ENCODE peak calls at places on chromosome 2, in four cellular contexts. A is right lobe of liver, M is GM23248, S is transverse colon. N is an unnamed sample.

GRCh38 chr2:239436076-239436475 is 35.3 kb upstream of the HDAC4 start:
- DNase-seq in A (no peak), M (no peak), S (no peak), N (no peak)

GRCh38 chr2:165952085-165952484 is 1.5 kb downstream of the TTC21B start:
- DNase-seq in A (no peak), M (no peak), S (no peak), N (no peak)

GRCh38 chr2:74009577-74009976 is 24.9 kb downstream of the TET3 start:
- DNase-seq in S (no peak), A (no peak), M (no peak), N (no peak)

GRCh38 chr2:215361876-215362561 is 50.2 kb downstream of the ATIC start:
- DNase-seq in A (no peak), M (peak; percentile 40), S (no peak), N (no peak)

GRCh38 chr2:152189622-152190495 is 14.3 kb upstream of the STAM2 start:
- DNase-seq in A (no peak), S (peak; percentile 35), M (peak; percentile 83), N (no peak)

GRCh38 chr2:15092691-15093090 is 460.2 kb downstream of the LRATD1 start:
- DNase-seq in M (peak; percentile 31), A (no peak), S (no peak), N (no peak)

GRCh38 chr2:149715005-149715592 is 127.5 kb upstream of the MMADHC start:
- DNase-seq in M (peak; percentile 68), S (no peak), A (no peak), N (no peak)

GRCh38 chr2:163191372-163191771 is 352.8 kb upstream of the KCNH7 start:
- DNase-seq in M (peak; percentile 71), A (peak; percentile 13), S (no peak), N (no peak)

GRCh38 chr2:43397821-43398220 is 171.4 kb upstream of the ZFP36L2 start:
- DNase-seq in S (no peak), M (no peak), A (no peak), N (no peak)

GRCh38 chr2:24189551-24189950 is 14.7 kb downstream of the FAM228A start:
- DNase-seq in S (no peak), M (no peak), A (no peak), N (no peak)

GRCh38 chr2:60888853-60889252 is 7.5 kb downstream of the REL start:
- DNase-seq in A (no peak), M (no peak), S (no peak), N (no peak)
- H3K4me1 ChIP-seq in A (no peaks in the 10 kb centered on the region), M (peaks cover 22% of the 10 kb centered on the region), S (peaks cover 30% of the 10 kb centered on the region), N (peaks cover 50% of the 10 kb centered on the region)

GRCh38 chr2:64643838-64644219 is 9.9 kb downstream of the SERTAD2 start:
- DNase-seq in M (peak; percentile 39), S (no peak), A (no peak), N (no peak)
- H3K4me3 ChIP-seq in M (peak overlapping the region; percentile 71), S (no peak overlapping the region), A (no peak overlapping the region), N (peak overlapping the region; percentile 39)

DNA sequence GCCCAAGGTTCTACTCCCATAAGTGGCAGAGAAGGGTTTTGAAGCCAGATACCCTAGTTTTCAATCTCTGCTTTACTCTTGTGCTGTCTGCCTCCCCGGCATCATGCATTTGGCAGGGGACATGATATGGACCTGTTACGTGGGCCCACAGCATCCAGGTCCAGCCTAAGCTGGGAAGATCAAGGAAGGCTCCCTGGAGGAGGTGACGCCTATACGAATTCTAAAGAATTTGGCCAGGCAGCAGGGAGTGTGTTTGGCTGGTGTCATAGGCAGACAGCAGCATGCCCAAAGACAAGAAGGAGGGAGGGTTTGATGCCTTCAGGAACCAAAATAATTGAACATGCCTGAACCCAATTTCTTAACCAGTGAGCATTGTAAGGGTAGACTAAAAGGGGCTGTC is 21.2 kb downstream of the NRP2 start:
- DNase-seq in M (no peak), S (no peak), A (no peak), N (no peak)
- H3K4me1 ChIP-seq in M (peaks cover 54% of the 10 kb centered on the region), S (peaks cover 73% of the 10 kb centered on the region), A (no peaks in the 10 kb centered on the region), N (peaks cover 97% of the 10 kb centered on the region)

GRCh38 chr2:85774126-85774978 is 20.6 kb downstream of the ATOH8 start:
- DNase-seq in S (no peak), A (no peak), M (no peak), N (no peak)

GRCh38 chr2:85772841-85773491 is 19.2 kb downstream of the ATOH8 start:
- DNase-seq in A (no peak), M (peak; percentile 53), S (no peak), N (no peak)

GRCh38 chr2:85775406-85776381 is 21.9 kb downstream of the ATOH8 start:
- DNase-seq in A (no peak), M (no peak), S (no peak), N (no peak)

GRCh38 chr2:85772019-85772745 is 18.4 kb downstream of the ATOH8 start:
- DNase-seq in S (peak; percentile 91), M (peak; percentile 99), A (peak; percentile 96), N (peak; percentile 98)

DNA sequence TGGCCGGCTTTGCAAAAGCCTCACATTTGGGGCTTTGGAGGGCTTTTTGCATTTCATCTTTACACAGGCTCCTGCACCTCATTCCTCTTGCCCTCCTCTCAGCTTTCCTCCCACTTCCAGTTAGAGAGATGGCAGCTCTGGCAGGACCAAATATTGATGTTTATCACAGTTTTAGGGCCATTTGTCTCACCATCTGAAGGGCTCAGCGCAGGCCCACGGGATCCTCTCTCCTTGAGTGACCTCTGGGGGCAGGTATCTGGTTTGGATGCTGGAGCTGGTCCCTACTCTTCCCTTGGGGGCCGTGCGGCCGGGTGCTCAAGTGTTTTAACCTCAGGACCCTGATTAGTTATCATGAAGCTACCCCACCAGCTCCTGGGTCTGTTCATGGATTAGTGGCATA is 19.9 kb downstream of the ATOH8 start:
- DNase-seq in A (no peak), M (no peak), S (no peak), N (no peak)
- H3K4me3 ChIP-seq in A (no peak overlapping the region), M (no peak overlapping the region), S (no peak overlapping the region), N (no peak overlapping the region)